ENCODE peak calls at places on chromosomes 1 and 21, in nine cellular contexts. Q is HCT116, Y is tibial nerve, F is esophagus squamous epithelium, S is sigmoid colon, M is dorsolateral prefrontal cortex, J is astrocyte, E is brain microvascular endothelial cell, U is A549. G is an unnamed sample.

GRCh38 chr1:3432306-3432705 is 22.2 kb upstream of the ARHGEF16 start:
- DNase-seq in M (no peak), E (no peak), Y (no peak), Q (no peak), J (no peak), U (no peak), F (no peak), S (no peak), G (no peak)

GRCh38 chr1:117621316-117621715 is 15.5 kb downstream of the TENT5C start:
- DNase-seq in S (no peak), Y (no peak), F (no peak), M (no peak), Q (no peak), E (no peak), U (no peak), J (no peak), G (no peak)

GRCh38 chr1:64072089-64072835 is 131.2 kb upstream of the UBE2U start:
- DNase-seq in J (peak), Q (no peak), M (no peak), U (peak), E (no peak), Y (no peak), S (no peak), F (no peak), G (no peak)

GRCh38 chr21:31186916-31187315 is 148.6 kb upstream of the KRTAP19-8 start:
- DNase-seq in Y (no peak), Q (no peak), S (no peak), F (no peak), J (no peak), U (no peak), E (no peak), M (no peak), G (no peak)

GRCh38 chr1:193766329-193766728 is 579.9 kb upstream of the B3GALT2 start:
- DNase-seq in Y (no peak), J (no peak), Q (no peak), M (no peak), S (no peak), E (no peak), F (no peak), U (no peak), G (no peak)

GRCh38 chr1:15991427-15992186 is 12.4 kb upstream of the SRARP start:
- DNase-seq in Y (no peak), Q (no peak), J (no peak), E (no peak), S (no peak), M (no peak), F (no peak), U (no peak), G (no peak)

GRCh38 chr21:45443595-45444181 is 38.7 kb downstream of the COL18A1 start:
- DNase-seq in J (no peak), Y (no peak), Q (no peak), F (no peak), S (no peak), M (peak), U (no peak), E (no peak), G (no peak)

GRCh38 chr1:119367332-119368124 is 1.1 kb upstream of the HAO2 start:
- DNase-seq in M (no peak), S (no peak), U (peak), E (no peak), J (peak), F (no peak), Y (no peak), Q (peak), G (peak)

GRCh38 chr21:31873275-31873695 is 465 bp downstream of the HUNK start:
- DNase-seq in Q (no peak), J (no peak), U (peak), Y (no peak), F (no peak), S (no peak), M (no peak), E (no peak), G (no peak)

GRCh38 chr1:161934278-161934608 is 89.4 kb downstream of the OLFML2B start:
- DNase-seq in S (no peak), E (no peak), Y (no peak), J (no peak), U (no peak), M (no peak), F (no peak), Q (no peak), G (no peak)

GRCh38 chr1:169115891-169116585 is 9.5 kb downstream of the ATP1B1 start:
- DNase-seq in U (peak), Y (no peak), F (peak), J (peak), E (peak), S (peak), M (no peak), Q (no peak), G (no peak)

GRCh38 chr1:234585333-234586055 is 24.5 kb downstream of the IRF2BP2 start:
- DNase-seq in U (no peak), S (peak), F (no peak), M (no peak), E (peak), Q (no peak), J (peak), Y (no peak), G (no peak)

GRCh38 chr1:22484741-22485140 is 33.1 kb downstream of the ZBTB40 start:
- DNase-seq in J (no peak), S (no peak), M (no peak), Q (no peak), E (no peak), F (no peak), Y (no peak), U (no peak), G (no peak)

GRCh38 chr21:28781602-28782274 is 210.9 kb downstream of the LTN1 start:
- DNase-seq in Q (peak), M (no peak), Y (no peak), S (no peak), U (peak), E (peak), F (no peak), J (no peak), G (no peak)

GRCh38 chr1:36164399-36164798 is 8.4 kb downstream of the MAP7D1 start:
- DNase-seq in Q (no peak), S (no peak), J (no peak), Y (no peak), M (no peak), E (no peak), U (no peak), F (no peak), G (no peak)

GRCh38 chr1:1630191-1630964 is 1.6 kb upstream of the MMP23B start:
- DNase-seq in F (no peak), Q (no peak), M (peak), J (peak), S (peak), E (peak), U (no peak), Y (peak), G (no peak)

GRCh38 chr1:1630965-1631792 is 794 bp upstream of the MMP23B start:
- DNase-seq in Q (no peak), E (no peak), Y (no peak), S (peak), J (no peak), F (no peak), U (no peak), M (no peak), G (no peak)

GRCh38 chr1:1627842-1628655 is 3.9 kb upstream of the MMP23B start:
- DNase-seq in E (no peak), F (no peak), J (no peak), S (peak), U (no peak), Y (no peak), M (no peak), Q (peak), G (no peak)

GRCh38 chr1:1628656-1629429 is 3.1 kb upstream of the MMP23B start:
- DNase-seq in E (no peak), U (no peak), Q (peak), J (no peak), F (no peak), S (peak), M (no peak), Y (no peak), G (no peak)

GRCh38 chr1:1629430-1630190 is 2.4 kb upstream of the MMP23B start:
- DNase-seq in U (no peak), E (no peak), Q (no peak), Y (no peak), F (no peak), J (no peak), M (no peak), S (peak), G (no peak)
- H3K4me3 ChIP-seq in U (no peak), E (no peak), Q (peak), Y (no peak), F (peak), J (no peak), M (no peak), S (no peak), G (no peak)

DNA sequence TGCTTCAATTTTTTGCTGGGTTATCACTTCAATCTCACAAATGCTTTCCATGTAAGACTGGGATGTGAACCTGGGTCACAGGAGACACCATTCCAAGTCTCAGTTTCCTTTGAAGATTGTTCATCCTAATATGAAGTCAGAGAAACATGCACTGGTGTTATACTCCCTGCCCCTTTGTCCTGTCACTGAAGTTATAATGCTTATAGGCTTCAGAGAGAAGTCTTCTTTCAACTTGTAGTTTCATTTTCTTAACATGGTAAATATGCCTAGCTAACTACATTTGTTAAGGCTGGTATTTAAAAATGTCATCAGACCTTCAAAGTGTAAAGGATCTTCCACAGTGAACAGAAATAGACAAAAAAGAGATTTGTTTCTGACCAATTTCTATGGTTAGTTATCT is 1195.9 kb downstream of the MRPL39 start:
- DNase-seq in U (no peak), M (no peak), F (no peak), J (no peak), Y (no peak), Q (no peak), S (no peak), E (no peak), G (no peak)
- H3K4me3 ChIP-seq in U (no peak), M (no peak), F (no peak), J (no peak), Y (no peak), Q (no peak), S (no peak), E (no peak), G (no peak)

GRCh38 chr1:94144836-94145235 is 23.9 kb upstream of the ABCA4 start:
- DNase-seq in E (no peak), S (no peak), Y (no peak), M (no peak), F (no peak), Q (no peak), J (no peak), U (no peak), G (no peak)
- H3K4me3 ChIP-seq in E (no peak), S (no peak), Y (no peak), M (no peak), F (no peak), Q (no peak), J (no peak), U (no peak), G (no peak)

DNA sequence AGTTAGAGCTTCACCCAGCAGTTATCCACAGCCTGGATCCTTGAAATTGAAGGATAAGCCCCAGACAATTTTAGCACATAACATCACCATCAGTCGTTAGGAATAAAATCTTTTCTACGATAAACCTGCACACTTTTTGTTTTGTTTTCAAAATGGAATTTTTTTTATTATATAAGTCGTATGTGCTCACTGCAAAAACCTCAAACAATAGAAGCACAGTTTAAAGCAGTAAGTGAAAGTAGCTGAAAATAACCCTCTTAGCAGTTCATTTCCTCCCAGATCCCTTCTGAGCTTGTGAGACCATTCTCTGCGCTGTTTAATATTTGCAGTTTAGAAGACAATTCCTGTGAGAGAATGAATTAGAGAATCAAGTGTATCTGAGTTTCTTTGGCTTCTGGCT is 38.3 kb downstream of the ELK4 start:
- DNase-seq in U (no peak), S (no peak), F (no peak), E (no peak), Q (no peak), J (no peak), M (no peak), Y (no peak), G (no peak)
- H3K4me3 ChIP-seq in U (no peak), S (no peak), F (no peak), E (no peak), Q (no peak), J (no peak), M (no peak), Y (no peak), G (no peak)

DNA sequence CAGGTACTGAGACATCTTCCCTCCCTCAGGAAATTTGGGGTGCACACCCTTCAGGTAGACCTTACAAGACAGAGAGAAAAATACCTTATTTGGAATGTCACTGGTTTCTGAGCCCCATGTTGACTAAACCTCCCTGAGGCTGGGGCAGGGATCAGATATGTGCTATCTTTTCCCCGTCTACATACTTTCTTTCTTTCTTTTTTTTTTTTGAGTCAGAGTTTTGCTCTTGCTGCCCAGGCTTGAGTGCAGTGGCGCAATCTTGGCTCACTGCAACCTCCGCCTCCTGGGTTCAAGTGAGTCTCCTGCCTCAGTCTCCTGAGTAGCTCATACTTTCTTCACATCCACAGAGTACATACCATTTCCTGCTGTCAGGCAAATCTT is 1.6 kb downstream of the CYB5R1 start:
- DNase-seq in M (no peak), U (no peak), F (no peak), E (no peak), Q (no peak), S (no peak), Y (no peak), J (no peak), G (no peak)
- H3K4me3 ChIP-seq in M (no peak), U (no peak), F (no peak), E (no peak), Q (no peak), S (no peak), Y (no peak), J (no peak), G (no peak)

DNA sequence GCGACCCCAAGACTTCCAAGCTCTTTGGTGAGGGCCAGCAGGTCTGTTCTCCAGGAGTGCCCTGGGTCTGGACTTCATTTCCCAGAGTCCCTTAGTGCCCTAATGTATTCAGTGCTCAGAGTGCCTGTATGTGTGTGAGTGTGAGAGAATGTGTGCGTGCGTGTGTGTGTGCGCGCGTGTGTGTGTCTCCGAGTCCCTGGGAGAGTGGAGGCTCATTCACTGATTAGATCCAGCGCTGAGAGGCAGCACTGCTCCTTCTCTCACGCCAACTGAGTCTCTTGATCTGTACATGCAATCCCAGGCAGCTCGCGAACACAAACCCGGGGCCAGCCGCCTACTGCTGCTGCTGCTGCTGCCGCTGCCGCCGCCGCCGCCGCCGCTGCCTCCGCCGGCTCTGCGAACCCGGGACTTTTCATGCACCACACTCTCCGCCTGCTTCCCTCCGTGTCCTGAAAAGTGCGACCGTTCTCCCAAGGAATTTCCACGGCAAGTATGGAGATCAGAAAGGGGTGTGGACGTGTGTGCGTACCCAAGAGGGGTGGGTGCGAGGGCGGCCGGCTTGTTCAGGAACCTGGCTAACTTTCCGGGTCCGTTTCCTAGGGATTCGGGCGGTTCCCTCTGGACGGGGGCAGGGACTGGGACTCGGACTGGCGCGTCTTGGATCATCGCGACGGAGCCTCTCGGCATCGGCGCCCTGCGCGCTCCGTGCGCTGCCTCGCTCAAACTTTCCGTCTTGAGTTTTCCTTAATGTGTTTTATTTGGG is at the start of gene RNF220:
- DNase-seq in U (peak), M (peak), J (peak), F (no peak), E (peak), Y (no peak), S (no peak), Q (peak), G (peak)
- H3K4me3 ChIP-seq in U (peak), M (peak), J (peak), F (peak), E (peak), Y (peak), S (peak), Q (peak), G (peak)

GRCh38 chr1:68173283-68174172 is 58.8 kb downstream of the WLS start:
- DNase-seq in J (peak), E (peak), M (no peak), S (no peak), F (no peak), U (no peak), Q (no peak), Y (no peak), G (peak)
- H3K4me3 ChIP-seq in J (peak), E (peak), M (no peak), S (peak), F (peak), U (no peak), Q (peak), Y (no peak), G (no peak)

GRCh38 chr1:153608089-153608672 is 4.8 kb downstream of the S100A16 start:
- DNase-seq in U (peak), E (peak), Q (no peak), J (no peak), F (no peak), Y (no peak), S (no peak), M (no peak), G (no peak)

GRCh38 chr1:153608742-153609584 is 4.0 kb downstream of the S100A16 start:
- DNase-seq in J (peak), E (peak), F (no peak), Q (peak), M (peak), S (peak), U (peak), Y (peak), G (peak)

GRCh38 chr1:153611024-153611352 is 1.9 kb downstream of the S100A16 start:
- DNase-seq in J (peak), M (no peak), Q (no peak), U (peak), F (no peak), Y (no peak), E (no peak), S (no peak), G (no peak)

GRCh38 chr1:153610334-153611023 is 2.5 kb downstream of the S100A16 start:
- DNase-seq in U (peak), Q (no peak), M (no peak), F (no peak), S (no peak), E (no peak), J (peak), Y (no peak), G (no peak)

DNA sequence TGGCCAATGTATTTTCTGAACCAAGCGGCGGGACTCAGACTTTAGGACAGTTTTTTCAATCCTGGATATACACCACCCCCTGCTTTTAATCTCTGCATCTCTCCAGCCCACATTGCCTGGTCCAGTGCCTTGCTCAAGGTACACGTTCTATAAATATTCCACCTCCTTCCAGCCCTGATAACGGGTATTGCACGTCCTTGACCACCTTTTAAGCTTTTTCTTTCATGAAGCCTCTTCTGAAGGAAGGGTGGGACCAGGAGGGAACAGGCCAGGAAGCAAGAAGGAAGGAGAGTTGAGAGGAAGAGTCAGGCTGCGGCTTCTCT is 3.4 kb downstream of the S100A16 start:
- DNase-seq in S (no peak), M (no peak), E (no peak), U (no peak), F (no peak), J (no peak), Y (no peak), Q (no peak), G (no peak)
- H3K4me3 ChIP-seq in S (no peak), M (no peak), E (peak), U (peak), F (peak), J (peak), Y (peak), Q (peak), G (peak)

DNA sequence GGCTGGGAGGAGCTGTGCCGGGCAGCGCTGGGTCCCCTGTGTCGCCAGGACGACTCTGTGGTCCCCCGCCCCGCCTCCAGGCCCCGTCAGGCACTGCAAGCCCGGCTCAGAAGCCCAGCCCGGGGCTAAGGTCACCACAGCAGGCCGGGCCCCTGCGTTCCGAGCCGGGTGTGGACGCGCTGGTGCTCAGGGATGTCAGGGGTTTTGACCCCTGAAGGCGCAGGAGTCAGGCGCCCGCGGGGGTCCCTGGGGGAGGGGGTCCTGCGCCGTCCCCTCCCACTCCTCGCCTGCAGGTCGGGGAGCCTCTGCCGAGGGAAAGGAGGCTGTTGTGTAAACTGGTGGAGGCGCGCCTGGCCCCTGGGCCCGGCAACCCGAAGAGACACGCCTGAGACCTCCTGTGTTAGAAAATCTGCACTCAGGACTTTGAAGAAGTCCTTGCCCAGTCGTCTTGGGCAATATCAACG is 23.7 kb upstream of the TMEM54 start:
- DNase-seq in Q (no peak), U (no peak), S (no peak), E (no peak), M (no peak), Y (no peak), F (no peak), J (no peak), G (no peak)
- H3K4me3 ChIP-seq in Q (no peak), U (no peak), S (peak), E (no peak), M (peak), Y (peak), F (peak), J (no peak), G (no peak)

GRCh38 chr1:27356277-27356627 is 10.5 kb downstream of the MAP3K6 start:
- DNase-seq in Q (no peak), Y (no peak), U (no peak), J (no peak), M (no peak), S (no peak), E (no peak), F (no peak), G (no peak)
- H3K4me3 ChIP-seq in Q (no peak), Y (no peak), U (no peak), J (no peak), M (no peak), S (no peak), E (no peak), F (peak), G (no peak)

G was measured in AG09309.